ENCODE peak calls at places on chromosomes 5 and 9, in seven cellular contexts. One of them, this sample, is unnamed.
A peak's percentile ranks its signal among the peaks of the same experiment; 100 is the strongest.

GRCh38 chr5:157857821-157858526 is 971 bp downstream of the CLINT1 start:
- DNase-seq in H1: no peak
- DNase-seq in K562: no peak
- DNase-seq in SK-N-SH: no peak
- DNase-seq in GM12878: no peak
- DNase-seq in HepG2: no peak
- DNase-seq in HCT116: no peak
- DNase-seq in this sample: no peak

GRCh38 chr9:137295313-137296213 is 6.5 kb downstream of the NRARP start:
- DNase-seq in H1: peak; percentile 90
- DNase-seq in K562: peak; percentile 88
- DNase-seq in SK-N-SH: peak; percentile 97
- DNase-seq in GM12878: no peak
- DNase-seq in HepG2: no peak
- DNase-seq in HCT116: no peak
- DNase-seq in this sample: no peak

GRCh38 chr9:90290716-90291485 is 351.7 kb downstream of the DIRAS2 start:
- DNase-seq in H1: no peak
- DNase-seq in K562: no peak
- DNase-seq in SK-N-SH: no peak
- DNase-seq in GM12878: no peak
- DNase-seq in HepG2: no peak
- DNase-seq in HCT116: no peak
- DNase-seq in this sample: no peak

GRCh38 chr5:59810041-59810440 is 83.5 kb downstream of the PDE4D start:
- DNase-seq in H1: peak; percentile 78
- DNase-seq in K562: peak; percentile 69
- DNase-seq in SK-N-SH: peak; percentile 59
- DNase-seq in GM12878: no peak
- DNase-seq in HepG2: peak; percentile 16
- DNase-seq in HCT116: peak; percentile 56
- DNase-seq in this sample: no peak

GRCh38 chr9:90921104-90921503 is 119.5 kb downstream of the SYK start:
- DNase-seq in H1: no peak
- DNase-seq in K562: no peak
- DNase-seq in SK-N-SH: peak; percentile 48
- DNase-seq in GM12878: no peak
- DNase-seq in HepG2: no peak
- DNase-seq in HCT116: no peak
- DNase-seq in this sample: no peak

GRCh38 chr9:134690946-134691694 is 49.5 kb downstream of the COL5A1 start:
- DNase-seq in H1: no peak
- DNase-seq in K562: no peak
- DNase-seq in SK-N-SH: peak; percentile 76
- DNase-seq in GM12878: no peak
- DNase-seq in HepG2: no peak
- DNase-seq in HCT116: no peak
- DNase-seq in this sample: no peak

GRCh38 chr9:108057421-108058136 is 568.0 kb upstream of the KLF4 start:
- DNase-seq in H1: no peak
- DNase-seq in K562: no peak
- DNase-seq in SK-N-SH: no peak
- DNase-seq in GM12878: no peak
- DNase-seq in HepG2: no peak
- DNase-seq in HCT116: no peak
- DNase-seq in this sample: no peak

GRCh38 chr9:81589819-81590218 is 99.5 kb downstream of the TLE1 start:
- DNase-seq in H1: no peak
- DNase-seq in K562: no peak
- DNase-seq in SK-N-SH: no peak
- DNase-seq in GM12878: no peak
- DNase-seq in HepG2: no peak
- DNase-seq in HCT116: no peak
- DNase-seq in this sample: no peak

GRCh38 chr5:148805323-148806290 is 20.8 kb upstream of the ADRB2 start:
- DNase-seq in H1: no peak
- DNase-seq in K562: peak; percentile 45
- DNase-seq in SK-N-SH: peak; percentile 36
- DNase-seq in GM12878: peak; percentile 79
- DNase-seq in HepG2: no peak
- DNase-seq in HCT116: no peak
- DNase-seq in this sample: no peak

GRCh38 chr5:9617191-9617590 is 13.0 kb downstream of the TAS2R1 start:
- DNase-seq in H1: no peak
- DNase-seq in K562: no peak
- DNase-seq in SK-N-SH: no peak
- DNase-seq in GM12878: no peak
- DNase-seq in HepG2: no peak
- DNase-seq in HCT116: no peak
- DNase-seq in this sample: no peak

GRCh38 chr9:123329329-123329955 is 26.6 kb upstream of the CRB2 start:
- DNase-seq in H1: no peak
- DNase-seq in K562: peak; percentile 41
- DNase-seq in SK-N-SH: no peak
- DNase-seq in GM12878: no peak
- DNase-seq in HepG2: peak; percentile 39
- DNase-seq in HCT116: no peak
- DNase-seq in this sample: no peak

GRCh38 chr9:91197232-91198181 is 164.2 kb downstream of the AUH start:
- DNase-seq in H1: no peak
- DNase-seq in K562: peak; percentile 47
- DNase-seq in SK-N-SH: no peak
- DNase-seq in GM12878: no peak
- DNase-seq in HepG2: peak; percentile 99
- DNase-seq in HCT116: peak; percentile 85
- DNase-seq in this sample: peak; percentile 62

GRCh38 chr5:71830626-71831539 is 111.8 kb downstream of the CARTPT start:
- DNase-seq in H1: no peak
- DNase-seq in K562: no peak
- DNase-seq in SK-N-SH: no peak
- DNase-seq in GM12878: no peak
- DNase-seq in HepG2: no peak
- DNase-seq in HCT116: no peak
- DNase-seq in this sample: no peak

GRCh38 chr5:44951371-44951770 is 142.6 kb downstream of the MRPS30 start:
- DNase-seq in H1: no peak
- DNase-seq in K562: no peak
- DNase-seq in SK-N-SH: no peak
- DNase-seq in GM12878: no peak
- DNase-seq in HepG2: no peak
- DNase-seq in HCT116: no peak
- DNase-seq in this sample: no peak
- TF ChIP-seq SIN3A in H1: no peak
- TF ChIP-seq SIN3A in K562: no peak
- TF ChIP-seq SIN3A in SK-N-SH: no peak
- TF ChIP-seq SIN3A in GM12878: no peak
- TF ChIP-seq SIN3A in HepG2: no peak
- TF ChIP-seq SIN3A in HCT116: no peak
- TF ChIP-seq SIN3A in this sample: no peak

DNA sequence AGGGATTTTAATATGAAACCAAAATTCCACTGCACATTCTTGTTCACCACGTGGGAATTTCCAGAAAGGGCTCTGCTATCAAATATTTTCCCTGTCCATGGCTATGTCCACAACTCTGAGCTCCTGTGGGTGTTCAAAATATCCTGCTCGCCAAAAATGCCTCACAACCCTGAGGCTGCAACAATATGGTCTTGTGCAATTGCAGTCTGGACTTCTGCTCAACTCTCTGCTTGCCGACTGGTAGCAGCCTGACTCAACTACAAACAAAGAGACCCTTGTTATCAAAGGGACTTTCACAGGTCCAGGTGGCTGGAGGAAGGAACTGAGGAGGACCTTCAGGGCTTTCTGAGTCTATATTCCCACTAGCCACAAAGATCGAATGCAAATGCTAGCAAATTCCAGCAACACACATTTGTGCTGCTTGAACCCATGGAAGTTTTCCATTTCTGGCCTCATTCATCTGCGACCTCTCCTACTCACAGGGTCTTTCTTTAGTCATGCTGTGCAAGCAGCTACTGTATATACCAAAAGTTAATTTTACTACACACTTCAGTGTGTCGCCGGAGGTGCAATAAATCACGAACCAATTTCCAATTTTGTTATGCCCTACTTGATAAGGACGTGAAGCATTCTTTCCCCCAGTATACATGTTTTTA is 169.2 kb upstream of the SLC30A5 start:
- DNase-seq in H1: no peak
- DNase-seq in K562: no peak
- DNase-seq in SK-N-SH: no peak
- DNase-seq in GM12878: no peak
- DNase-seq in HepG2: peak; percentile 86
- DNase-seq in HCT116: no peak
- DNase-seq in this sample: no peak
- H3K9me3 ChIP-seq in H1: peaks cover 16% of the 10 kb centered on the region
- H3K9me3 ChIP-seq in K562: no peaks in the 10 kb centered on the region
- H3K9me3 ChIP-seq in SK-N-SH: no peaks in the 10 kb centered on the region
- H3K9me3 ChIP-seq in GM12878: no peaks in the 10 kb centered on the region
- H3K9me3 ChIP-seq in HepG2: no peaks in the 10 kb centered on the region
- H3K9me3 ChIP-seq in HCT116: no peaks in the 10 kb centered on the region
- H3K9me3 ChIP-seq in this sample: no peaks in the 10 kb centered on the region

GRCh38 chr5:90158131-90158530 is 251.4 kb downstream of the CETN3 start:
- DNase-seq in H1: no peak
- DNase-seq in K562: no peak
- DNase-seq in SK-N-SH: no peak
- DNase-seq in GM12878: no peak
- DNase-seq in HepG2: no peak
- DNase-seq in HCT116: no peak
- DNase-seq in this sample: no peak

GRCh38 chr5:90162324-90162723 is 247.2 kb downstream of the CETN3 start:
- DNase-seq in H1: no peak
- DNase-seq in K562: no peak
- DNase-seq in SK-N-SH: no peak
- DNase-seq in GM12878: no peak
- DNase-seq in HepG2: no peak
- DNase-seq in HCT116: no peak
- DNase-seq in this sample: no peak

GRCh38 chr5:90166816-90167215 is 242.7 kb downstream of the CETN3 start:
- DNase-seq in H1: no peak
- DNase-seq in K562: no peak
- DNase-seq in SK-N-SH: no peak
- DNase-seq in GM12878: no peak
- DNase-seq in HepG2: no peak
- DNase-seq in HCT116: no peak
- DNase-seq in this sample: no peak

GRCh38 chr5:90161399-90161798 is 248.2 kb downstream of the CETN3 start:
- DNase-seq in H1: peak; percentile 52
- DNase-seq in K562: peak; percentile 9
- DNase-seq in SK-N-SH: peak; percentile 20
- DNase-seq in GM12878: no peak
- DNase-seq in HepG2: peak; percentile 18
- DNase-seq in HCT116: peak; percentile 39
- DNase-seq in this sample: no peak
- TF ChIP-seq SIN3A in H1: no peak
- TF ChIP-seq SIN3A in K562: no peak
- TF ChIP-seq SIN3A in SK-N-SH: no peak
- TF ChIP-seq SIN3A in GM12878: no peak
- TF ChIP-seq SIN3A in HepG2: no peak
- TF ChIP-seq SIN3A in HCT116: no peak
- TF ChIP-seq SIN3A in this sample: no peak

GRCh38 chr9:79824265-79824664 is 252.5 kb downstream of the TLE4 start:
- DNase-seq in H1: no peak
- DNase-seq in K562: no peak
- DNase-seq in SK-N-SH: no peak
- DNase-seq in GM12878: no peak
- DNase-seq in HepG2: no peak
- DNase-seq in HCT116: no peak
- DNase-seq in this sample: no peak
- H3K9me3 ChIP-seq in H1: no peaks in the 10 kb centered on the region
- H3K9me3 ChIP-seq in K562: no peaks in the 10 kb centered on the region
- H3K9me3 ChIP-seq in SK-N-SH: no peaks in the 10 kb centered on the region
- H3K9me3 ChIP-seq in GM12878: no peaks in the 10 kb centered on the region
- H3K9me3 ChIP-seq in HepG2: peaks cover 14% of the 10 kb centered on the region
- H3K9me3 ChIP-seq in HCT116: peaks cover 10% of the 10 kb centered on the region
- H3K9me3 ChIP-seq in this sample: no peaks in the 10 kb centered on the region

GRCh38 chr9:106920701-106921283 is 57.8 kb downstream of the ZNF462 start:
- DNase-seq in H1: no peak
- DNase-seq in K562: no peak
- DNase-seq in SK-N-SH: no peak
- DNase-seq in GM12878: no peak
- DNase-seq in HepG2: peak; percentile 18
- DNase-seq in HCT116: peak; percentile 12
- DNase-seq in this sample: no peak
- TF ChIP-seq SIN3A in H1: no peak
- TF ChIP-seq SIN3A in K562: no peak
- TF ChIP-seq SIN3A in SK-N-SH: no peak
- TF ChIP-seq SIN3A in GM12878: no peak
- TF ChIP-seq SIN3A in HepG2: no peak
- TF ChIP-seq SIN3A in HCT116: no peak
- TF ChIP-seq SIN3A in this sample: no peak

GRCh38 chr5:2175842-2176404 is 293.2 kb upstream of the IRX4 start:
- DNase-seq in H1: no peak
- DNase-seq in K562: no peak
- DNase-seq in SK-N-SH: no peak
- DNase-seq in GM12878: no peak
- DNase-seq in HepG2: no peak
- DNase-seq in HCT116: no peak
- DNase-seq in this sample: no peak
- H3K9me3 ChIP-seq in H1: no peaks in the 10 kb centered on the region
- H3K9me3 ChIP-seq in K562: no peaks in the 10 kb centered on the region
- H3K9me3 ChIP-seq in SK-N-SH: no peaks in the 10 kb centered on the region
- H3K9me3 ChIP-seq in GM12878: no peaks in the 10 kb centered on the region
- H3K9me3 ChIP-seq in HepG2: no peaks in the 10 kb centered on the region
- H3K9me3 ChIP-seq in HCT116: no peaks in the 10 kb centered on the region
- H3K9me3 ChIP-seq in this sample: no peaks in the 10 kb centered on the region

GRCh38 chr5:116502616-116503015 is 72.0 kb downstream of the SEMA6A start:
- DNase-seq in H1: no peak
- DNase-seq in K562: no peak
- DNase-seq in SK-N-SH: no peak
- DNase-seq in GM12878: no peak
- DNase-seq in HepG2: no peak
- DNase-seq in HCT116: no peak
- DNase-seq in this sample: no peak
- TF ChIP-seq SIN3A in H1: no peak
- TF ChIP-seq SIN3A in K562: no peak
- TF ChIP-seq SIN3A in SK-N-SH: no peak
- TF ChIP-seq SIN3A in GM12878: no peak
- TF ChIP-seq SIN3A in HepG2: no peak
- TF ChIP-seq SIN3A in HCT116: no peak
- TF ChIP-seq SIN3A in this sample: no peak

GRCh38 chr9:80417211-80417773 is 845.5 kb downstream of the TLE4 start:
- DNase-seq in H1: no peak
- DNase-seq in K562: no peak
- DNase-seq in SK-N-SH: no peak
- DNase-seq in GM12878: no peak
- DNase-seq in HepG2: no peak
- DNase-seq in HCT116: no peak
- DNase-seq in this sample: no peak
- H3K9me3 ChIP-seq in H1: peaks cover 8% of the 10 kb centered on the region
- H3K9me3 ChIP-seq in K562: no peaks in the 10 kb centered on the region
- H3K9me3 ChIP-seq in SK-N-SH: peaks cover 10% of the 10 kb centered on the region
- H3K9me3 ChIP-seq in GM12878: no peaks in the 10 kb centered on the region
- H3K9me3 ChIP-seq in HepG2: peaks cover 86% of the 10 kb centered on the region
- H3K9me3 ChIP-seq in HCT116: peaks cover 3% of the 10 kb centered on the region
- H3K9me3 ChIP-seq in this sample: no peaks in the 10 kb centered on the region

This sample was measured in Panc1.